ENCODE peak calls at places on chromosome 1, in ten cellular contexts. B, K, Z, M, P, S, C, N, A and E are unnamed samples.

GRCh38 chr1:28516518-28516956 is 10.7 kb downstream of the RCC1 start:
- DNase-seq in P (no peak), Z (no peak), K (no peak), A (no peak), B (no peak), N (no peak), S (no peak), M (no peak), C (peak; percentile 13), E (no peak)

GRCh38 chr1:19678931-19679453 is 14.3 kb downstream of the HTR6 start:
- DNase-seq in M (no peak), S (no peak), A (no peak), N (no peak), K (no peak), Z (no peak), P (no peak), B (no peak), C (no peak), E (no peak)

GRCh38 chr1:239448911-239449310 is 62.5 kb downstream of the CHRM3 start:
- DNase-seq in A (peak; percentile 42), P (no peak), Z (no peak), C (no peak), K (no peak), B (no peak), N (no peak), S (no peak), M (no peak), E (no peak)

GRCh38 chr1:179731643-179732042 is 11.4 kb upstream of the FAM163A start:
- DNase-seq in S (no peak), N (no peak), P (no peak), C (no peak), K (no peak), A (no peak), B (no peak), Z (no peak), M (no peak), E (no peak)

GRCh38 chr1:36772837-36773495 is 261.3 kb downstream of the GRIK3 start:
- DNase-seq in Z (no peak), B (no peak), M (no peak), P (no peak), S (no peak), C (no peak), N (no peak), A (no peak), K (no peak), E (no peak)

GRCh38 chr1:225695578-225696332 is 42.8 kb upstream of the ENAH start:
- DNase-seq in N (no peak), M (no peak), C (no peak), K (no peak), S (no peak), P (no peak), B (no peak), Z (no peak), A (no peak), E (peak; percentile 53)

GRCh38 chr1:52503706-52504105 is 49.2 kb downstream of the TUT4 start:
- DNase-seq in K (no peak), S (no peak), A (no peak), C (no peak), M (no peak), P (no peak), Z (no peak), B (no peak), N (no peak), E (no peak)

GRCh38 chr1:101820080-101820479 is 176.6 kb downstream of the OLFM3 start:
- DNase-seq in M (no peak), K (no peak), A (peak; percentile 53), C (peak; percentile 12), B (peak; percentile 51), N (no peak), Z (no peak), P (no peak), S (no peak), E (no peak)

GRCh38 chr1:239389703-239390102 is 3.3 kb downstream of the CHRM3 start:
- DNase-seq in Z (no peak), S (no peak), P (no peak), B (no peak), K (no peak), C (no peak), A (no peak), N (no peak), M (no peak), E (no peak)

GRCh38 chr1:44354268-44354839 is 703 bp downstream of the ERI3 start:
- DNase-seq in S (no peak), P (no peak), C (peak; percentile 35), Z (no peak), A (no peak), M (no peak), K (no peak), B (peak; percentile 20), N (no peak), E (no peak)

GRCh38 chr1:18578271-18578670 is 52.4 kb upstream of the PAX7 start:
- DNase-seq in S (no peak), A (no peak), K (no peak), M (no peak), B (no peak), C (no peak), P (no peak), N (no peak), Z (no peak), E (no peak)

GRCh38 chr1:40281852-40282251 is 23.8 kb downstream of the ZMPSTE24 start:
- DNase-seq in P (no peak), Z (no peak), C (no peak), N (no peak), S (no peak), M (no peak), A (no peak), B (no peak), K (no peak), E (no peak)

GRCh38 chr1:221667504-221667903 is 74.4 kb downstream of the DUSP10 start:
- DNase-seq in A (no peak), Z (no peak), P (no peak), K (no peak), C (peak; percentile 78), M (no peak), N (peak; percentile 18), S (no peak), B (peak; percentile 86), E (no peak)

GRCh38 chr1:17355898-17356297 is 16.1 kb upstream of the PADI6 start:
- DNase-seq in B (no peak), K (no peak), P (no peak), Z (no peak), C (no peak), S (no peak), M (no peak), A (no peak), N (no peak), E (no peak)

GRCh38 chr1:236147068-236147467 is 4.7 kb downstream of the GPR137B start:
- DNase-seq in S (no peak), N (no peak), P (no peak), Z (peak; percentile 80), M (no peak), K (no peak), C (no peak), B (no peak), A (no peak), E (no peak)

GRCh38 chr1:238135708-238136107 is 245.0 kb upstream of the ZP4 start:
- DNase-seq in Z (no peak), M (no peak), P (no peak), S (no peak), C (no peak), K (no peak), A (no peak), B (no peak), N (no peak), E (no peak)

GRCh38 chr1:98387701-98388100 is 273.8 kb upstream of the SNX7 start:
- DNase-seq in M (no peak), A (no peak), B (no peak), P (no peak), Z (no peak), C (no peak), S (no peak), N (no peak), K (no peak), E (no peak)

GRCh38 chr1:3992103-3992556 is 92.1 kb upstream of the C1orf174 start:
- DNase-seq in N (no peak), B (no peak), C (no peak), A (no peak), M (no peak), S (no peak), K (no peak), P (no peak), Z (no peak), E (peak; percentile 25)

GRCh38 chr1:45679123-45679522 is 7.2 kb downstream of the GPBP1L1 start:
- DNase-seq in Z (no peak), S (no peak), B (peak; percentile 51), P (no peak), C (peak; percentile 41), K (no peak), A (no peak), M (no peak), N (no peak), E (no peak)

GRCh38 chr1:224816062-224816461 is 113.4 kb upstream of the DNAH14 start:
- DNase-seq in B (no peak), P (no peak), M (no peak), A (no peak), C (no peak), S (no peak), K (no peak), Z (no peak), N (no peak), E (no peak)

GRCh38 chr1:5565281-5565680 is 426.9 kb downstream of the NPHP4 start:
- DNase-seq in A (no peak), N (no peak), B (no peak), Z (no peak), K (no peak), C (no peak), M (no peak), S (no peak), P (no peak), E (no peak)

GRCh38 chr1:10866314-10867091 is 70.1 kb upstream of the CASZ1 start:
- DNase-seq in C (no peak), Z (peak; percentile 21), S (peak; percentile 69), N (no peak), B (peak; percentile 5), P (no peak), K (no peak), A (peak; percentile 43), M (peak; percentile 8), E (no peak)

GRCh38 chr1:244919320-244920282 is 55.3 kb upstream of the HNRNPU start:
- DNase-seq in K (peak; percentile 32), S (no peak), A (no peak), B (no peak), C (no peak), N (peak; percentile 58), Z (no peak), P (no peak), M (no peak), E (no peak)

GRCh38 chr1:46558141-46558963 is 6.9 kb upstream of the KNCN start:
- DNase-seq in P (no peak), A (no peak), M (no peak), Z (no peak), K (no peak), C (no peak), N (no peak), S (peak; percentile 36), B (no peak), E (no peak)

GRCh38 chr1:75338974-75339483 is 204.8 kb downstream of the LHX8 start:
- DNase-seq in P (peak; percentile 2), S (no peak), N (peak; percentile 69), M (no peak), K (peak; percentile 46), B (no peak), A (peak; percentile 43), Z (no peak), C (no peak), E (no peak)

GRCh38 chr1:93617670-93618488 is 63.8 kb downstream of the BCAR3 start:
- DNase-seq in P (no peak), K (no peak), C (no peak), S (no peak), N (no peak), Z (peak; percentile 45), M (no peak), B (no peak), A (no peak), E (no peak)

GRCh38 chr1:192592981-192593683 is 17.6 kb downstream of the RGS1 start:
- DNase-seq in S (no peak), B (peak; percentile 32), A (no peak), C (peak; percentile 41), M (no peak), Z (no peak), P (no peak), N (no peak), K (no peak), E (no peak)

GRCh38 chr1:110787328-110788071 is 85.4 kb upstream of the CD53 start:
- DNase-seq in N (peak; percentile 78), P (no peak), Z (no peak), K (peak; percentile 31), C (no peak), M (peak; percentile 25), S (no peak), B (no peak), A (no peak), E (no peak)